ENCODE peak calls at places on chromosomes 6 and 20, in four cellular contexts. One of them, this sample, is unnamed.

GRCh38 chr20:20095114-20095872 is 43.0 kb downstream of the CFAP61 start:
- DNase-seq in HepG2: no peak
- DNase-seq in K562: no peak
- DNase-seq in GM12878: no peak
- DNase-seq in this sample: no peak

GRCh38 chr6:106832766-106833510 is 141.6 kb downstream of the CD24 start:
- DNase-seq in K562: no peak
- DNase-seq in HepG2: no peak
- DNase-seq in GM12878: no peak
- DNase-seq in this sample: no peak

GRCh38 chr20:52494244-52494643 is 302.7 kb upstream of the ZFP64 start:
- DNase-seq in GM12878: no peak
- DNase-seq in HepG2: no peak
- DNase-seq in K562: no peak
- DNase-seq in this sample: no peak

GRCh38 chr6:34146021-34146782 is at the start of gene GRM4:
- DNase-seq in HepG2: no peak
- DNase-seq in GM12878: no peak
- DNase-seq in K562: no peak
- DNase-seq in this sample: no peak

GRCh38 chr6:132392292-132392691 is 9.0 kb downstream of the MOXD1 start:
- DNase-seq in K562: no peak
- DNase-seq in HepG2: no peak
- DNase-seq in GM12878: no peak
- DNase-seq in this sample: no peak

GRCh38 chr6:108714012-108714773 is 134.0 kb upstream of the ARMC2 start:
- DNase-seq in GM12878: no peak
- DNase-seq in K562: no peak
- DNase-seq in HepG2: no peak
- DNase-seq in this sample: no peak

GRCh38 chr20:46031701-46032254 is 2.8 kb downstream of the SLC12A5 start:
- DNase-seq in GM12878: no peak
- DNase-seq in K562: no peak
- DNase-seq in HepG2: no peak
- DNase-seq in this sample: peak

GRCh38 chr6:163814494-163815364 is 400.2 kb downstream of the QKI start:
- DNase-seq in HepG2: no peak
- DNase-seq in GM12878: peak
- DNase-seq in K562: no peak
- DNase-seq in this sample: no peak

GRCh38 chr6:5135783-5136376 is 50.7 kb downstream of the PPP1R3G start:
- DNase-seq in K562: peak
- DNase-seq in GM12878: no peak
- DNase-seq in HepG2: peak
- DNase-seq in this sample: no peak

GRCh38 chr6:44034391-44034861 is 92.8 kb downstream of the MRPL14 start:
- DNase-seq in HepG2: no peak
- DNase-seq in GM12878: no peak
- DNase-seq in K562: no peak
- DNase-seq in this sample: no peak

GRCh38 chr6:5442319-5442718 is 181.0 kb downstream of the FARS2 start:
- DNase-seq in HepG2: no peak
- DNase-seq in GM12878: no peak
- DNase-seq in K562: no peak
- DNase-seq in this sample: no peak

GRCh38 chr6:106692823-106693216 is 63.4 kb downstream of the QRSL1 start:
- DNase-seq in GM12878: no peak
- DNase-seq in K562: no peak
- DNase-seq in HepG2: no peak
- DNase-seq in this sample: no peak

GRCh38 chr6:143734641-143735063 is 56.9 kb downstream of the PHACTR2 start:
- DNase-seq in GM12878: no peak
- DNase-seq in K562: no peak
- DNase-seq in HepG2: no peak
- DNase-seq in this sample: no peak

GRCh38 chr20:20668639-20669038 is 43.8 kb downstream of the RALGAPA2 start:
- DNase-seq in GM12878: peak
- DNase-seq in K562: no peak
- DNase-seq in HepG2: no peak
- DNase-seq in this sample: no peak

GRCh38 chr20:44279228-44279627 is 31.8 kb downstream of the FITM2 start:
- DNase-seq in GM12878: no peak
- DNase-seq in HepG2: no peak
- DNase-seq in K562: no peak
- DNase-seq in this sample: no peak

GRCh38 chr6:6772751-6773150 is 184.2 kb downstream of the LY86 start:
- DNase-seq in K562: no peak
- DNase-seq in GM12878: no peak
- DNase-seq in HepG2: no peak
- DNase-seq in this sample: no peak

GRCh38 chr6:10412165-10412947 is 2.5 kb downstream of the TFAP2A start:
- DNase-seq in HepG2: no peak
- DNase-seq in K562: peak
- DNase-seq in GM12878: no peak
- DNase-seq in this sample: no peak

DNA sequence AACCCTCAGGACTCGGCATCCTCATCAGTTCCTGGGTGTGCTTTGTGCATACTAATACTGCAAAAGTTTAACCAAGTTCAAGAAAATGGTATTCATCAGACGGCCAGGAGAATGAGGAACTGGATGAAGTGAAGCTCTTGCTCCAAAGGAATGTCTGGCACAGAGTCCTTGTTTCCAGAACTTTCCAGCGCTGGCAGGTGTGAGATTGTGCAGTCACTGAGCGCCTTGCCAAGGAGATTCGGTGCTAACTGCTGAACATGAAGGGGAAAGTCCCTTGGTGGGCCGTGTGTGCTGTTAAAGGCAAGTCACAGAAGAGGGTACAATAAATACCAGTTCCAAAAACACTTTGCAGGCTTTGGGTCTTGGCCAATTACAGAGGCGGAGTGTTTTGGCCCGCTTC is 262.3 kb upstream of the SOX4 start:
- DNase-seq in HepG2: no peak
- DNase-seq in GM12878: no peak
- DNase-seq in K562: no peak
- DNase-seq in this sample: no peak
- TF ChIP-seq FOXK2 in HepG2: no peak
- TF ChIP-seq FOXK2 in GM12878: no peak
- TF ChIP-seq FOXK2 in K562: no peak
- TF ChIP-seq FOXK2 in this sample: no peak

GRCh38 chr6:38571721-38572120 is 68.0 kb downstream of the BTBD9 start:
- DNase-seq in K562: no peak
- DNase-seq in GM12878: no peak
- DNase-seq in HepG2: no peak
- DNase-seq in this sample: no peak
- TF ChIP-seq FOXK2 in K562: no peak
- TF ChIP-seq FOXK2 in GM12878: no peak
- TF ChIP-seq FOXK2 in HepG2: no peak
- TF ChIP-seq FOXK2 in this sample: no peak

DNA sequence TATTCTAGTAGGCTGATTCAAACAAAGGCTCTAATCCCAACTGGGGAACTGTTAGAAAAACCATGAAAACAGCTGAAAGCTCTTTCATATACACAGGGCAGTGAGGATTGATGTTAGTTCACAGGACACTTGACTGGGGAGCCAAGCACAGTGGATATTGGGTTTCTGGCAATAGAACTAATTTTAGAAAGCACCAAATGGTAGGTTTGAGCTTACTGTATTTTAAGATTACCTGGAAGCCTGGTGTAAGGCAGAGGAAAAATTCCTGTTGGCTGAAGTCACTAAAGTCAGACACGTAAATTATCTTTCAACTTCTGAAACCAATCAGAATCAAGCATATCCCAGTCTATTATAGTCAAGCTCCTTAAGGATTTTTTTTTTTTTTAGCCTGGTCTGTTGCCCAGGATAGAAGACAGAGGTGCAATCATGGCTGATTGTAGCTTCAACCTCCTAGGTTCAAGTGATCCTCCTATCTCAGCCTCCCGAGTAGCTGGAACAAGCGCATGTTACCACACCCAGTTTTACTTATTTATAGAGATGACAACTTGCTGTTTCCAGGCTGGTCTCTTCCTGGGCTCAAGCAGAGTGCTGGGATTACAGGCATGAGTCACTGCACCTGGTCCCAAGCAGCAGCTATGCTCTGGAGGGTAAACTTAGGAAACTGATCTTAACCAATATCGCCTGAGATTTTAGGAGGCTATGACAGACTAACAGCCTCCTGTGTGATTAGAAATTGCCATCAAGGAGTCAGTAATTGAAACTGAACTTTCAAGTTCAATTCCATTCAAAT is 32.5 kb upstream of the SYNCRIP start:
- DNase-seq in HepG2: no peak
- DNase-seq in GM12878: no peak
- DNase-seq in K562: no peak
- DNase-seq in this sample: no peak
- TF ChIP-seq FOXK2 in HepG2: no peak
- TF ChIP-seq FOXK2 in GM12878: no peak
- TF ChIP-seq FOXK2 in K562: no peak
- TF ChIP-seq FOXK2 in this sample: no peak

GRCh38 chr20:58023781-58024180 is 204.7 kb downstream of the ANKRD60 start:
- DNase-seq in HepG2: no peak
- DNase-seq in GM12878: no peak
- DNase-seq in K562: no peak
- DNase-seq in this sample: no peak
- TF ChIP-seq FOXK2 in HepG2: no peak
- TF ChIP-seq FOXK2 in GM12878: no peak
- TF ChIP-seq FOXK2 in K562: no peak
- TF ChIP-seq FOXK2 in this sample: no peak

This sample was measured in HEK293T.